ENCODE peak calls at places on chromosomes 2 and 18, in seven cellular contexts. One of them, this sample, is unnamed.

GRCh38 chr18:42583197-42583776 is 532.2 kb downstream of the RIT2 start:
- DNase-seq in fibroblast of mammary gland: no peak
- DNase-seq in GM12891: no peak
- DNase-seq in iPS DF 19.7: no peak
- DNase-seq in HEK293T: no peak
- DNase-seq in RWPE1: no peak
- DNase-seq in astrocyte of the hippocampus: peak
- DNase-seq in this sample: no peak

GRCh38 chr18:48952287-48953095 is 1.7 kb upstream of the SMAD7 start:
- DNase-seq in iPS DF 19.7: no peak
- DNase-seq in RWPE1: no peak
- DNase-seq in astrocyte of the hippocampus: peak
- DNase-seq in GM12891: no peak
- DNase-seq in HEK293T: peak
- DNase-seq in fibroblast of mammary gland: peak
- DNase-seq in this sample: no peak

GRCh38 chr18:11518788-11519685 is 90.4 kb upstream of the SLC35G4 start:
- DNase-seq in astrocyte of the hippocampus: peak
- DNase-seq in RWPE1: peak
- DNase-seq in fibroblast of mammary gland: peak
- DNase-seq in iPS DF 19.7: peak
- DNase-seq in HEK293T: peak
- DNase-seq in GM12891: peak
- DNase-seq in this sample: peak

GRCh38 chr2:138787053-138787666 is 7.0 kb upstream of the NXPH2 start:
- DNase-seq in fibroblast of mammary gland: peak
- DNase-seq in HEK293T: peak
- DNase-seq in RWPE1: peak
- DNase-seq in GM12891: no peak
- DNase-seq in iPS DF 19.7: no peak
- DNase-seq in astrocyte of the hippocampus: peak
- DNase-seq in this sample: no peak

GRCh38 chr2:46878886-46879285 is 36.7 kb downstream of the MCFD2 start:
- DNase-seq in RWPE1: no peak
- DNase-seq in iPS DF 19.7: no peak
- DNase-seq in astrocyte of the hippocampus: peak
- DNase-seq in HEK293T: no peak
- DNase-seq in GM12891: no peak
- DNase-seq in fibroblast of mammary gland: peak
- DNase-seq in this sample: no peak

GRCh38 chr2:138170495-138170894 is 206.2 kb downstream of the HNMT start:
- DNase-seq in RWPE1: no peak
- DNase-seq in iPS DF 19.7: no peak
- DNase-seq in fibroblast of mammary gland: no peak
- DNase-seq in HEK293T: no peak
- DNase-seq in astrocyte of the hippocampus: no peak
- DNase-seq in GM12891: no peak
- DNase-seq in this sample: no peak

GRCh38 chr2:239462671-239463506 is 62.1 kb upstream of the HDAC4 start:
- DNase-seq in HEK293T: no peak
- DNase-seq in astrocyte of the hippocampus: no peak
- DNase-seq in iPS DF 19.7: no peak
- DNase-seq in fibroblast of mammary gland: no peak
- DNase-seq in RWPE1: no peak
- DNase-seq in GM12891: no peak
- DNase-seq in this sample: no peak

GRCh38 chr2:128780434-128781080 is 461.9 kb upstream of the HS6ST1 start:
- DNase-seq in GM12891: no peak
- DNase-seq in HEK293T: no peak
- DNase-seq in astrocyte of the hippocampus: no peak
- DNase-seq in iPS DF 19.7: no peak
- DNase-seq in fibroblast of mammary gland: no peak
- DNase-seq in RWPE1: no peak
- DNase-seq in this sample: no peak

GRCh38 chr18:77140439-77141109 is 8.0 kb upstream of the MBP start:
- DNase-seq in fibroblast of mammary gland: no peak
- DNase-seq in astrocyte of the hippocampus: no peak
- DNase-seq in RWPE1: no peak
- DNase-seq in iPS DF 19.7: no peak
- DNase-seq in GM12891: no peak
- DNase-seq in HEK293T: no peak
- DNase-seq in this sample: no peak

GRCh38 chr2:235468978-235469694 is 24.7 kb upstream of the AGAP1 start:
- DNase-seq in GM12891: no peak
- DNase-seq in HEK293T: peak
- DNase-seq in fibroblast of mammary gland: peak
- DNase-seq in astrocyte of the hippocampus: peak
- DNase-seq in iPS DF 19.7: no peak
- DNase-seq in RWPE1: peak
- DNase-seq in this sample: no peak

GRCh38 chr18:59086522-59086921 is 53.2 kb upstream of the SEC11C start:
- DNase-seq in HEK293T: no peak
- DNase-seq in iPS DF 19.7: no peak
- DNase-seq in fibroblast of mammary gland: no peak
- DNase-seq in GM12891: no peak
- DNase-seq in RWPE1: no peak
- DNase-seq in astrocyte of the hippocampus: no peak
- DNase-seq in this sample: no peak

GRCh38 chr18:79570266-79571201 is 109.1 kb upstream of the CTDP1 start:
- DNase-seq in iPS DF 19.7: no peak
- DNase-seq in astrocyte of the hippocampus: peak
- DNase-seq in GM12891: no peak
- DNase-seq in RWPE1: peak
- DNase-seq in HEK293T: no peak
- DNase-seq in fibroblast of mammary gland: peak
- DNase-seq in this sample: no peak

GRCh38 chr18:7524786-7525185 is 42.3 kb upstream of the PTPRM start:
- DNase-seq in astrocyte of the hippocampus: no peak
- DNase-seq in HEK293T: no peak
- DNase-seq in iPS DF 19.7: no peak
- DNase-seq in GM12891: no peak
- DNase-seq in RWPE1: no peak
- DNase-seq in fibroblast of mammary gland: peak
- DNase-seq in this sample: no peak

GRCh38 chr18:25313274-25313673 is 38.7 kb downstream of the ZNF521 start:
- DNase-seq in astrocyte of the hippocampus: no peak
- DNase-seq in HEK293T: no peak
- DNase-seq in GM12891: no peak
- DNase-seq in iPS DF 19.7: no peak
- DNase-seq in RWPE1: no peak
- DNase-seq in fibroblast of mammary gland: no peak
- DNase-seq in this sample: no peak

GRCh38 chr2:45004569-45005181 is 4.6 kb downstream of the SIX2 start:
- DNase-seq in GM12891: no peak
- DNase-seq in astrocyte of the hippocampus: peak
- DNase-seq in iPS DF 19.7: no peak
- DNase-seq in RWPE1: no peak
- DNase-seq in HEK293T: no peak
- DNase-seq in fibroblast of mammary gland: no peak
- DNase-seq in this sample: no peak

GRCh38 chr2:224221455-224221913 is 180.4 kb downstream of the FAM124B start:
- DNase-seq in iPS DF 19.7: peak
- DNase-seq in astrocyte of the hippocampus: peak
- DNase-seq in GM12891: no peak
- DNase-seq in RWPE1: peak
- DNase-seq in fibroblast of mammary gland: peak
- DNase-seq in HEK293T: no peak
- DNase-seq in this sample: no peak

GRCh38 chr2:197269173-197269572 is 41.4 kb downstream of the ANKRD44 start:
- DNase-seq in astrocyte of the hippocampus: peak
- DNase-seq in HEK293T: no peak
- DNase-seq in GM12891: no peak
- DNase-seq in fibroblast of mammary gland: peak
- DNase-seq in RWPE1: no peak
- DNase-seq in iPS DF 19.7: no peak
- DNase-seq in this sample: no peak

GRCh38 chr2:198928026-198928425 is 529.7 kb downstream of the SATB2 start:
- DNase-seq in fibroblast of mammary gland: no peak
- DNase-seq in RWPE1: no peak
- DNase-seq in HEK293T: no peak
- DNase-seq in astrocyte of the hippocampus: no peak
- DNase-seq in GM12891: no peak
- DNase-seq in iPS DF 19.7: no peak
- DNase-seq in this sample: no peak

GRCh38 chr2:147860009-147860408 is 15.2 kb downstream of the ACVR2A start:
- DNase-seq in iPS DF 19.7: peak
- DNase-seq in GM12891: no peak
- DNase-seq in fibroblast of mammary gland: no peak
- DNase-seq in RWPE1: no peak
- DNase-seq in HEK293T: no peak
- DNase-seq in astrocyte of the hippocampus: peak
- DNase-seq in this sample: no peak

GRCh38 chr2:14601070-14601770 is 31.3 kb upstream of the LRATD1 start:
- DNase-seq in fibroblast of mammary gland: peak
- DNase-seq in RWPE1: peak
- DNase-seq in HEK293T: no peak
- DNase-seq in GM12891: no peak
- DNase-seq in astrocyte of the hippocampus: no peak
- DNase-seq in iPS DF 19.7: no peak
- DNase-seq in this sample: no peak

GRCh38 chr18:34649072-34649471 is 61.0 kb upstream of the DTNA start:
- DNase-seq in GM12891: no peak
- DNase-seq in fibroblast of mammary gland: peak
- DNase-seq in astrocyte of the hippocampus: no peak
- DNase-seq in HEK293T: no peak
- DNase-seq in RWPE1: no peak
- DNase-seq in iPS DF 19.7: no peak
- DNase-seq in this sample: no peak

GRCh38 chr18:61572871-61573270 is 239.6 kb downstream of the CDH20 start:
- DNase-seq in RWPE1: no peak
- DNase-seq in iPS DF 19.7: no peak
- DNase-seq in HEK293T: no peak
- DNase-seq in GM12891: no peak
- DNase-seq in fibroblast of mammary gland: no peak
- DNase-seq in astrocyte of the hippocampus: no peak
- DNase-seq in this sample: no peak

GRCh38 chr2:119407430-119408220 is 24.0 kb upstream of the TMEM37 start:
- DNase-seq in HEK293T: peak
- DNase-seq in fibroblast of mammary gland: peak
- DNase-seq in GM12891: no peak
- DNase-seq in astrocyte of the hippocampus: peak
- DNase-seq in iPS DF 19.7: no peak
- DNase-seq in RWPE1: peak
- DNase-seq in this sample: peak

GRCh38 chr2:223779877-223780276 is 57.5 kb downstream of the AP1S3 start:
- DNase-seq in iPS DF 19.7: peak
- DNase-seq in fibroblast of mammary gland: peak
- DNase-seq in HEK293T: peak
- DNase-seq in RWPE1: peak
- DNase-seq in GM12891: peak
- DNase-seq in astrocyte of the hippocampus: peak
- DNase-seq in this sample: no peak

GRCh38 chr2:28296904-28297303 is 95.8 kb upstream of the FOSL2 start:
- DNase-seq in fibroblast of mammary gland: peak
- DNase-seq in iPS DF 19.7: no peak
- DNase-seq in RWPE1: peak
- DNase-seq in HEK293T: no peak
- DNase-seq in astrocyte of the hippocampus: no peak
- DNase-seq in GM12891: no peak
- DNase-seq in this sample: no peak

GRCh38 chr2:236676131-236676873 is 106.7 kb downstream of the ACKR3 start:
- DNase-seq in iPS DF 19.7: no peak
- DNase-seq in HEK293T: no peak
- DNase-seq in fibroblast of mammary gland: no peak
- DNase-seq in RWPE1: no peak
- DNase-seq in GM12891: no peak
- DNase-seq in astrocyte of the hippocampus: peak
- DNase-seq in this sample: no peak

GRCh38 chr2:101401316-101401660 is 14.0 kb upstream of the CREG2 start:
- DNase-seq in astrocyte of the hippocampus: peak
- DNase-seq in fibroblast of mammary gland: no peak
- DNase-seq in HEK293T: no peak
- DNase-seq in RWPE1: no peak
- DNase-seq in GM12891: no peak
- DNase-seq in iPS DF 19.7: no peak
- DNase-seq in this sample: no peak

GRCh38 chr2:18402-19271 is 27.7 kb downstream of the FAM110C start:
- DNase-seq in fibroblast of mammary gland: no peak
- DNase-seq in GM12891: no peak
- DNase-seq in iPS DF 19.7: no peak
- DNase-seq in astrocyte of the hippocampus: peak
- DNase-seq in HEK293T: no peak
- DNase-seq in RWPE1: no peak
- DNase-seq in this sample: no peak

GRCh38 chr2:203037026-203037425 is 22.4 kb downstream of the NBEAL1 start:
- DNase-seq in iPS DF 19.7: no peak
- DNase-seq in fibroblast of mammary gland: no peak
- DNase-seq in RWPE1: no peak
- DNase-seq in HEK293T: no peak
- DNase-seq in GM12891: no peak
- DNase-seq in astrocyte of the hippocampus: no peak
- DNase-seq in this sample: no peak

GRCh38 chr2:232147440-232148077 is 186.0 kb downstream of the DIS3L2 start:
- DNase-seq in HEK293T: no peak
- DNase-seq in GM12891: no peak
- DNase-seq in RWPE1: no peak
- DNase-seq in fibroblast of mammary gland: no peak
- DNase-seq in iPS DF 19.7: no peak
- DNase-seq in astrocyte of the hippocampus: no peak
- DNase-seq in this sample: no peak

GRCh38 chr2:227033471-227034148 is 130.4 kb downstream of the COL4A4 start:
- DNase-seq in fibroblast of mammary gland: peak
- DNase-seq in GM12891: peak
- DNase-seq in RWPE1: peak
- DNase-seq in astrocyte of the hippocampus: peak
- DNase-seq in HEK293T: peak
- DNase-seq in iPS DF 19.7: peak
- DNase-seq in this sample: no peak

GRCh38 chr2:88828397-88829137 is 137.1 kb downstream of the RPIA start:
- DNase-seq in astrocyte of the hippocampus: no peak
- DNase-seq in GM12891: no peak
- DNase-seq in HEK293T: no peak
- DNase-seq in fibroblast of mammary gland: peak
- DNase-seq in RWPE1: no peak
- DNase-seq in iPS DF 19.7: no peak
- DNase-seq in this sample: no peak

GRCh38 chr2:17752892-17753802 is 463 bp downstream of the SMC6 start:
- DNase-seq in HEK293T: peak
- DNase-seq in astrocyte of the hippocampus: peak
- DNase-seq in iPS DF 19.7: no peak
- DNase-seq in GM12891: peak
- DNase-seq in fibroblast of mammary gland: peak
- DNase-seq in RWPE1: peak
- DNase-seq in this sample: peak

GRCh38 chr2:29249666-29250253 is 134.5 kb downstream of the CLIP4 start:
- DNase-seq in GM12891: no peak
- DNase-seq in fibroblast of mammary gland: no peak
- DNase-seq in RWPE1: no peak
- DNase-seq in iPS DF 19.7: no peak
- DNase-seq in astrocyte of the hippocampus: no peak
- DNase-seq in HEK293T: no peak
- DNase-seq in this sample: no peak

GRCh38 chr18:5543036-5543671 is 643 bp downstream of the EPB41L3 start:
- DNase-seq in iPS DF 19.7: no peak
- DNase-seq in HEK293T: peak
- DNase-seq in fibroblast of mammary gland: no peak
- DNase-seq in astrocyte of the hippocampus: peak
- DNase-seq in RWPE1: no peak
- DNase-seq in GM12891: no peak
- DNase-seq in this sample: no peak

GRCh38 chr2:182745061-182745460 is 29.0 kb downstream of the DNAJC10 start:
- DNase-seq in RWPE1: no peak
- DNase-seq in HEK293T: no peak
- DNase-seq in fibroblast of mammary gland: no peak
- DNase-seq in iPS DF 19.7: no peak
- DNase-seq in GM12891: no peak
- DNase-seq in astrocyte of the hippocampus: no peak
- DNase-seq in this sample: no peak

This sample was measured in NCI-H1048.